ENCODE peak calls at places on chromosomes 5 and 9, in ten cellular contexts. X is gastrocnemius medialis, D is foreskin keratinocyte, U is uterus, P is PC-9, G is fibroblast of lung, W is sigmoid colon, A is adrenal gland, H is coronary artery, E is esophagus squamous epithelium. Y is an unnamed sample.

GRCh38 chr5:75623846-75624245 is 12.6 kb downstream of the ANKDD1B start:
- DNase-seq in P (no peak), U (no peak), A (no peak), G (peak; percentile 36), W (no peak), X (no peak), H (no peak), D (no peak), E (no peak), Y (no peak)

GRCh38 chr9:109107402-109108240 is 12.1 kb downstream of the TMEM245 start:
- DNase-seq in X (no peak), A (peak; percentile 52), G (peak; percentile 84), E (no peak), W (no peak), U (peak; percentile 41), P (peak; percentile 40), H (no peak), D (peak; percentile 71), Y (peak; percentile 88)

GRCh38 chr5:73136277-73136606 is 15.9 kb downstream of the TMEM171 start:
- DNase-seq in W (no peak), X (no peak), A (no peak), P (no peak), G (no peak), E (no peak), D (no peak), H (no peak), U (no peak), Y (no peak)

GRCh38 chr5:132472431-132472830 is 18.1 kb downstream of the IRF1 start:
- DNase-seq in W (peak; percentile 39), E (no peak), P (no peak), X (no peak), H (no peak), U (no peak), G (no peak), D (no peak), A (peak; percentile 5), Y (no peak)

GRCh38 chr5:173969167-173970049 is 19.6 kb upstream of the C5orf47 start:
- DNase-seq in U (no peak), X (peak; percentile 81), E (no peak), P (peak; percentile 23), W (no peak), G (peak; percentile 67), H (no peak), A (no peak), D (no peak), Y (peak; percentile 49)

GRCh38 chr5:159962214-159962613 is 45.9 kb downstream of the ADRA1B start:
- DNase-seq in H (no peak), G (no peak), E (no peak), A (no peak), X (no peak), P (no peak), W (no peak), U (no peak), D (no peak), Y (no peak)

GRCh38 chr5:125198270-125198974 is 452.0 kb upstream of the ZNF608 start:
- DNase-seq in D (no peak), H (no peak), X (peak; percentile 68), G (peak; percentile 71), P (no peak), W (peak; percentile 91), U (peak; percentile 76), E (no peak), A (peak; percentile 77), Y (no peak)

GRCh38 chr5:119402081-119402480 is 46.3 kb downstream of the TNFAIP8 start:
- DNase-seq in P (no peak), H (no peak), U (no peak), W (no peak), X (no peak), A (no peak), G (no peak), D (no peak), E (no peak), Y (no peak)

GRCh38 chr5:158978061-158978745 is 121.5 kb downstream of the EBF1 start:
- DNase-seq in G (peak; percentile 85), D (no peak), U (no peak), W (no peak), E (no peak), X (no peak), P (no peak), A (no peak), H (no peak), Y (no peak)

GRCh38 chr5:180095545-180095944 is 24.0 kb upstream of the RNF130 start:
- DNase-seq in P (no peak), G (no peak), X (no peak), H (no peak), W (no peak), E (no peak), D (no peak), U (no peak), A (no peak), Y (no peak)

GRCh38 chr5:147216552-147217154 is 18.2 kb upstream of the STK32A start:
- DNase-seq in E (no peak), A (no peak), G (peak; percentile 30), W (no peak), D (no peak), P (no peak), H (no peak), X (no peak), U (no peak), Y (no peak)

GRCh38 chr5:118924006-118924389 is 64.3 kb downstream of the DTWD2 start:
- DNase-seq in G (no peak), U (no peak), X (no peak), P (no peak), D (no peak), H (no peak), A (no peak), W (no peak), E (no peak), Y (no peak)

GRCh38 chr5:44626846-44627245 is 181.9 kb upstream of the MRPS30 start:
- DNase-seq in W (no peak), A (no peak), X (no peak), H (no peak), D (peak; percentile 36), G (no peak), E (no peak), P (no peak), U (no peak), Y (no peak)

GRCh38 chr9:108271646-108272349 is 584.0 kb downstream of the ACTL7B start:
- DNase-seq in H (no peak), G (peak; percentile 75), U (peak; percentile 30), A (no peak), W (no peak), P (peak; percentile 60), D (peak; percentile 79), E (no peak), X (no peak), Y (peak; percentile 81)

GRCh38 chr9:95332860-95333259 is 15.4 kb upstream of the FANCC start:
- DNase-seq in D (no peak), H (no peak), G (no peak), A (no peak), U (no peak), P (no peak), X (no peak), E (no peak), W (no peak), Y (no peak)

GRCh38 chr5:151288180-151288579 is 15.4 kb downstream of the SLC36A3 start:
- DNase-seq in H (no peak), G (no peak), E (no peak), U (no peak), X (no peak), A (no peak), W (no peak), D (peak; percentile 46), P (peak; percentile 20), Y (peak; percentile 83)
- TF ChIP-seq CTCF in H (no peak), G (no peak), E (no peak), U (no peak), X (no peak), A (no peak), W (no peak), D (peak; percentile 69), P (peak; percentile 49), Y (no peak)

GRCh38 chr9:126515873-126516505 is 97.7 kb upstream of the LMX1B start:
- DNase-seq in A (no peak), W (peak; percentile 47), D (no peak), X (no peak), P (no peak), E (no peak), G (no peak), H (no peak), U (no peak), Y (no peak)
- H3K27ac ChIP-seq in A (no peak overlapping the region), W (peak overlapping the region; percentile 70), D (no peak overlapping the region), X (no peak overlapping the region), P (no peak overlapping the region), E (peak overlapping the region; percentile 86), G (no peak overlapping the region), H (no peak overlapping the region), U (no peak overlapping the region), Y (no peak overlapping the region)

DNA sequence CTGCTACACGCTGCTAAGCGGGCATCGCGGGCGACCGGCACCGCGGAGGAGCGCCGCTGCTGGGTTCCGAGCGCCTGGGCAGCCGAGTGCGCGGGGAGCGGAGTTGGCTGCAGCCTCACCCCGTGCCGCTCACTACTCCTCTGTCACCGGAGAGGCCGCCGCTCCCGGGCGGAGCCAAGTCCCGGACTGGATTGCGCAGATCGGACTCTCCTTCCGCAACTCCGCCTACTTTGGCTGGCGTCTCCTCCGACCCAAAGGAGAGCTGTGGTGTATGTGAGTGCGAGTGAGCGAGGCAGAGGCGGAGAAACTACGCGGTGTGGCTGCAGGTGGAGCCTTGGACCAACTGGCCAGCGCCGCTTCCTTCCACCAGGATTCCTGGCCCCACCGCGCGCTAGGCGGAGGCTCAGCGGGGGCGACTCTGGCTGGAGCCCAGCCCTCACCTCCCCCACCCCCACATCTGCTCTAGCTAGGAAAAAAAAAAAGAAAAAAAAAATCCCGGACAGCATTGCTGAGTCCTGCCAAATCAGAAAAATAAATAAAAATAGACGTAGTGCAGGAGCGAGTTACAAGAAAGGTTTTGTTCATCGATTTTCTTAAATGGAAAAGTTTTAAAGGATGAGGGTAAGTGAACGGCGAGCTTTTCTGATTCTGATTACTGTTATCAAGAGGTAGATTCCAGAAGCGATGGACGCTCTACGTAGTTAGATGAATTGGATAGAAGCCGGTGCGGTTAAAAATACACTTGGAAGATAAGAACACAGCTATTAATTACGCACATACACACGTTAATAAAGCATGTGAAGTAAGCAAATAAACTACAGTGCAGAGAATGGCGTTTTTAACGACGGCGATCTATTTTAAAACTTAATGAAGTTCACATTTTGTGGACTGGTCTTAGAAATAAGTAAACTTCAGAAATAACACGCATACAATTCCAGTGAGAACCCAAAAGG is at the start of gene SEMA6A:
- DNase-seq in U (peak; percentile 85), H (peak; percentile 89), X (peak; percentile 78), P (peak; percentile 12), E (peak; percentile 21), G (peak; percentile 88), A (peak; percentile 94), W (peak; percentile 97), D (peak; percentile 81), Y (peak; percentile 67)
- TF ChIP-seq CTCF in U (peak; percentile 40), H (no peak), X (no peak), P (no peak), E (no peak), G (no peak), A (peak; percentile 47), W (peak; percentile 29), D (peak; percentile 28), Y (no peak)

GRCh38 chr5:88268414-88269184 is at the start of gene TMEM161B:
- DNase-seq in U (peak; percentile 84), E (peak; percentile 72), H (peak; percentile 84), A (peak; percentile 94), G (peak; percentile 94), W (peak; percentile 94), P (peak; percentile 93), D (peak; percentile 79), X (peak; percentile 93), Y (peak; percentile 85)

GRCh38 chr5:88263349-88263748 is 5.3 kb downstream of the TMEM161B start:
- DNase-seq in H (no peak), U (no peak), E (no peak), X (no peak), D (no peak), W (no peak), G (no peak), P (no peak), A (no peak), Y (no peak)

GRCh38 chr5:88269222-88269771 is 652 bp upstream of the TMEM161B start:
- DNase-seq in W (no peak), U (no peak), A (peak; percentile 14), H (no peak), G (peak; percentile 30), D (peak; percentile 23), P (peak; percentile 9), X (peak; percentile 10), E (no peak), Y (peak; percentile 50)
- H3K27ac ChIP-seq in W (peak overlapping the region; percentile 77), U (peak overlapping the region; percentile 67), A (peak overlapping the region; percentile 78), H (peak overlapping the region; percentile 65), G (peak overlapping the region; percentile 63), D (no peak overlapping the region), P (peak overlapping the region; percentile 50), X (peak overlapping the region; percentile 77), E (peak overlapping the region; percentile 90), Y (peak overlapping the region; percentile 85)